ENCODE peak calls at places on chromosomes 3 and 15, in four cellular contexts. B, W, Y and X are unnamed samples. For H3K27me3, the result is how much of the 10 kb centered on the place peaks cover.

GRCh38 chr3:2334921-2335320 is 236.3 kb downstream of the CNTN4 start:
- DNase-seq in B (no peak), W (no peak), Y (no peak), X (no peak)

GRCh38 chr3:46299608-46300460 is 54.1 kb upstream of the CCR2 start:
- DNase-seq in B (peak), W (no peak), Y (no peak), X (no peak)

GRCh38 chr15:67107014-67107812 is 41.8 kb downstream of the SMAD3 start:
- DNase-seq in B (peak), W (no peak), Y (no peak), X (peak)

GRCh38 chr15:44726568-44727461 is 9.5 kb upstream of the TRIM69 start:
- DNase-seq in B (peak), W (peak), Y (no peak), X (peak)

GRCh38 chr3:83513011-83513410 is 1445.8 kb upstream of the CADM2 start:
- DNase-seq in B (no peak), W (no peak), Y (no peak), X (no peak)

GRCh38 chr3:52302426-52303185 is 13.5 kb upstream of the DNAH1 start:
- DNase-seq in B (no peak), W (no peak), Y (peak), X (no peak)

GRCh38 chr15:75410196-75410595 is 41.3 kb downstream of the SIN3A start:
- DNase-seq in B (no peak), W (no peak), Y (no peak), X (no peak)

GRCh38 chr3:54988302-54989022 is 60.6 kb upstream of the LRTM1 start:
- DNase-seq in B (no peak), W (no peak), Y (no peak), X (peak)

GRCh38 chr3:176349706-176350105 is 847.6 kb downstream of the TBL1XR1 start:
- DNase-seq in B (no peak), W (no peak), Y (no peak), X (no peak)

GRCh38 chr15:91530951-91531582 is 322.4 kb upstream of the SLCO3A1 start:
- DNase-seq in B (no peak), W (no peak), Y (no peak), X (no peak)

GRCh38 chr15:31464216-31465082 is 137.8 kb downstream of the KLF13 start:
- DNase-seq in B (no peak), W (peak), Y (no peak), X (no peak)

GRCh38 chr3:127867986-127868385 is 45.7 kb upstream of the MGLL start:
- DNase-seq in B (peak), W (no peak), Y (no peak), X (no peak)

GRCh38 chr3:14411988-14412387 is 9.6 kb downstream of the SLC6A6 start:
- DNase-seq in B (no peak), W (peak), Y (peak), X (no peak)

GRCh38 chr15:96766387-96766786 is 435.9 kb downstream of the NR2F2 start:
- DNase-seq in B (no peak), W (no peak), Y (no peak), X (no peak)

GRCh38 chr15:34652726-34653033 is 69.2 kb upstream of the GOLGA8B start:
- DNase-seq in B (no peak), W (no peak), Y (no peak), X (no peak)

GRCh38 chr15:48414015-48414414 is 82.8 kb downstream of the DUT start:
- DNase-seq in B (no peak), W (no peak), Y (no peak), X (peak)

GRCh38 chr3:194472290-194472920 is 14.4 kb downstream of the ATP13A3 start:
- DNase-seq in B (peak), W (no peak), Y (peak), X (no peak)

GRCh38 chr15:75713338-75713895 is 769 bp upstream of the CSPG4 start:
- DNase-seq in B (no peak), W (peak), Y (no peak), X (peak)

GRCh38 chr3:42590989-42591756 is 513 bp downstream of the SS18L2 start:
- DNase-seq in B (no peak), W (peak), Y (peak), X (no peak)

GRCh38 chr15:75455424-75455981 is 4.0 kb upstream of the SIN3A start:
- DNase-seq in B (peak), W (peak), Y (peak), X (peak)

GRCh38 chr15:84794148-84794547 is 23.0 kb upstream of the ALPK3 start:
- DNase-seq in B (no peak), W (no peak), Y (no peak), X (no peak)

GRCh38 chr15:31435891-31436628 is 109.4 kb downstream of the KLF13 start:
- DNase-seq in B (no peak), W (no peak), Y (no peak), X (peak)

GRCh38 chr3:53122933-53123305 is 7.3 kb downstream of the RFT1 start:
- DNase-seq in B (no peak), W (no peak), Y (no peak), X (no peak)

GRCh38 chr15:83372434-83372873 is 74.7 kb upstream of the SH3GL3 start:
- DNase-seq in B (peak), W (peak), Y (peak), X (peak)

GRCh38 chr3:161401389-161401788 is 30.1 kb upstream of the SPTSSB start:
- DNase-seq in B (peak), W (no peak), Y (no peak), X (no peak)

GRCh38 chr3:55554621-55555020 is 67.5 kb upstream of the WNT5A start:
- DNase-seq in B (no peak), W (peak), Y (peak), X (no peak)

GRCh38 chr3:39443530-39443929 is 23.9 kb upstream of the MOBP start:
- DNase-seq in B (no peak), W (peak), Y (no peak), X (no peak)

GRCh38 chr3:149004622-149005021 is 13.3 kb downstream of the GYG1 start:
- DNase-seq in B (no peak), W (no peak), Y (peak), X (no peak)

GRCh38 chr3:39122811-39123210 is 15.3 kb downstream of the TTC21A start:
- DNase-seq in B (no peak), W (no peak), Y (no peak), X (no peak)

GRCh38 chr3:30989266-30989799 is 94.9 kb upstream of the GADL1 start:
- DNase-seq in B (no peak), W (no peak), Y (peak), X (no peak)

GRCh38 chr3:14256561-14257342 is 78.1 kb downstream of the LSM3 start:
- DNase-seq in B (peak), W (peak), Y (peak), X (no peak)

GRCh38 chr3:154324919-154325318 is 632 bp upstream of the DHX36 start:
- DNase-seq in B (no peak), W (no peak), Y (peak), X (no peak)

GRCh38 chr3:149879872-149880271 is 66.9 kb downstream of the RNF13 start:
- DNase-seq in B (peak), W (peak), Y (peak), X (peak)

GRCh38 chr3:16377196-16377595 is 112.2 kb downstream of the OXNAD1 start:
- DNase-seq in B (no peak), W (no peak), Y (no peak), X (no peak)

GRCh38 chr3:14698601-14699244 is 23.8 kb downstream of the C3orf20 start:
- DNase-seq in B (no peak), W (no peak), Y (no peak), X (no peak)

GRCh38 chr3:139735191-139735590 is 57.4 kb upstream of the NMNAT3 start:
- DNase-seq in B (no peak), W (no peak), Y (no peak), X (no peak)

GRCh38 chr3:139732729-139733128 is 55.0 kb upstream of the NMNAT3 start:
- DNase-seq in B (no peak), W (no peak), Y (no peak), X (no peak)

GRCh38 chr3:139738697-139739096 is 60.9 kb upstream of the NMNAT3 start:
- DNase-seq in B (no peak), W (no peak), Y (no peak), X (no peak)

DNA sequence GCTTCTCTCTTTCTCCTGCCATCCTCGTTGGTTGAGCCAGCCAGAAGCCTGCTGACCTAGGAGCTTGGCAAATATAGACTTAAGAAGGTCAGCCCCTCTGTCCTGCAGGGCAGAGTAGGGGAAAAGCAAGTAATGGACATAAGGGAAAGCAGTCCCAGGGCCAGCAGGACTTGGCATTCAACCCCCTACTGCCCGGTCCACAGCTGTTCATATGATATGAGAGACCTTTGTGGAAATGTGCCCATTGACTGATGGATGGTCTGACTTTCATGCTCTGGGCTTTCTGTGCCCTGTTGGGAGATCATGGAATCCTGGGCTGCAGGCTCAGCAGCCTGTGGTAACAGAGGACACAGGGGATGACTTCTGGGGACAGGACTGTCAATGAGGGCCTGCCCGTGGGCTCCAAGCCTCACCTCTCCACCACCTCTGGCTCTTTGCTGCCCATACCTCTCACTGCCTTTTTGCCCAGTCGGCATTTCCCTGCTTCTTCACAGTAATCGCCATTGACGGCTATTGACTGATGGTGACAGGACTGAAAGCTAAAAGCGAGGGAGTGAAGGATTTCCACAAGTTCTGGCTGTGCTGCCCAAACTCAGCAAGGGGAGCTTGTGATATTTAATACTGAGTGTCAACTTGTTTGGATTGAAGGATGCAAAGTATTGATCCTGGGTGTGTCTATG is 60.0 kb upstream of the NMNAT3 start:
- DNase-seq in B (no peak), W (no peak), Y (no peak), X (no peak)
- H3K27me3 ChIP-seq in B (under half), W (under half), Y (under half), X (under half)

GRCh38 chr15:69403611-69404010 is 10.5 kb upstream of the KIF23 start:
- DNase-seq in B (peak), W (no peak), Y (no peak), X (peak)

GRCh38 chr15:69402816-69403215 is 11.3 kb upstream of the KIF23 start:
- DNase-seq in B (no peak), W (no peak), Y (no peak), X (peak)

GRCh38 chr15:69398541-69398940 is 15.6 kb upstream of the KIF23 start:
- DNase-seq in B (peak), W (no peak), Y (no peak), X (no peak)

GRCh38 chr15:69405110-69405509 is 9.0 kb upstream of the KIF23 start:
- DNase-seq in B (no peak), W (no peak), Y (no peak), X (no peak)

DNA sequence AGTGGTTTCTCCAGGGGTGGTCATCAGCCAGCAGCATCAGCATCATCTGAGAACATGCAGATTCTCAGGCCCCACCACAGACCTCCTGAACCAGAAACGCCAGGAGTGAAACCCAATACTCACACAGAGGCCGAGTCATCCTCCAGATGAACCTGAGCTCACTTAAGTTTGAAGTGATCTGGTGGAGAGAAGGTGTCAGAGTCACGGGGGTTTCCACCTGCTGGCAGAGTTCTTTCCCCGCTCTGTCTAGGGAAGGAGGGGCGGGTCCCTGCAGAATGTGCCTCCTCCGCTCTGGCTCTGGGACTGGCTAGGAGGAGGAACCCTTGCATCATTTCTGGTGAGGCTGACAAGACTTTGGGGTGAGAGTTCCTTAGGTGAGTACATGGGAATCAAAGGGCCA is 13.3 kb upstream of the KIF23 start:
- DNase-seq in B (no peak), W (peak), Y (no peak), X (no peak)
- H3K4me3 ChIP-seq in B (no peak), W (no peak), Y (no peak), X (no peak)

GRCh38 chr3:195811756-195812155 is at the start of gene MUC4:
- DNase-seq in B (no peak), W (peak), Y (peak), X (no peak)

GRCh38 chr3:195815169-195815771 is 3.5 kb upstream of the MUC4 start:
- DNase-seq in B (peak), W (peak), Y (peak), X (no peak)

GRCh38 chr3:195812366-195812765 is 637 bp upstream of the MUC4 start:
- DNase-seq in B (no peak), W (peak), Y (no peak), X (no peak)

GRCh38 chr3:195810455-195810845 is 1.3 kb downstream of the MUC4 start:
- DNase-seq in B (no peak), W (peak), Y (no peak), X (no peak)

DNA sequence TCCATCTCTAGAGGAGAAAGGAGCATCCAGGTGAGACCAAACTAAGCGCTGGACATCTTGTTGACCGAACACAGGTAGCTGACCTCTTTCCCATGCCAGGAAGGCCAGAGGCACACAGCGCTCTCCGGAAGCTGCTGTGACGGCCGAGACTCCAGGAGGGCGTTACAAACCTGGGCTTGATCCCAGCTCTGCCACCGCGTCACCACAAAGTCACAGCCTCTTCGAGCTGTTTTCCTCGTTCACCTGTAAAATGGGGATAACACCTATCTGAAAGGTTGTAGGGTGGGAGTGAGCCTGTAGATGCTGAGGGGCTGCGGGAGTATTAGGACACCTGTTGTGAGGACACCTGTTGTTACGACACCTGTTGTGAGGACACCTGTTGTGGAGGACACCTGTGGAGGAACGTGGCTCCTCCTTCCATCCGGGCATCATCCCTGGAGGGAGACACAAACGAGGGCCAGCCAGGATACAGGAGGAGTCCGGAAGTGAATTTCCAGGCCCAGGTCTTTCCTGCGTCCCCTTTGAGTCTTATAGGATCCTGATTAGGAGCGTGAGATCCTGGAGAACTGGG is 2.3 kb upstream of the MUC4 start:
- DNase-seq in B (no peak), W (peak), Y (no peak), X (no peak)
- H3K27me3 ChIP-seq in B (under half), W (under half), Y (under half), X (under half)

GRCh38 chr3:65334045-65334665 is 646.4 kb upstream of the ADAMTS9 start:
- DNase-seq in B (no peak), W (peak), Y (peak), X (no peak)

GRCh38 chr3:65326574-65326973 is 638.8 kb upstream of the ADAMTS9 start:
- DNase-seq in B (no peak), W (no peak), Y (no peak), X (no peak)

GRCh38 chr3:65328148-65328547 is 640.3 kb upstream of the ADAMTS9 start:
- DNase-seq in B (no peak), W (no peak), Y (no peak), X (no peak)

GRCh38 chr3:65331730-65332129 is 643.9 kb upstream of the ADAMTS9 start:
- DNase-seq in B (no peak), W (no peak), Y (no peak), X (no peak)

GRCh38 chr3:65330072-65330471 is 642.3 kb upstream of the ADAMTS9 start:
- DNase-seq in B (no peak), W (no peak), Y (no peak), X (no peak)
- H3K4me3 ChIP-seq in B (no peak), W (no peak), Y (no peak), X (no peak)

GRCh38 chr15:89429023-89429422 is 67.4 kb downstream of the RHCG start:
- DNase-seq in B (no peak), W (no peak), Y (no peak), X (no peak)

GRCh38 chr15:89433686-89434085 is 62.7 kb downstream of the RHCG start:
- DNase-seq in B (no peak), W (no peak), Y (no peak), X (no peak)

GRCh38 chr15:89429986-89430385 is 66.4 kb downstream of the RHCG start:
- DNase-seq in B (no peak), W (no peak), Y (no peak), X (no peak)

GRCh38 chr15:89428246-89428645 is 68.1 kb downstream of the RHCG start:
- DNase-seq in B (no peak), W (no peak), Y (no peak), X (no peak)

GRCh38 chr15:89430530-89431341 is 65.6 kb downstream of the RHCG start:
- DNase-seq in B (peak), W (peak), Y (peak), X (peak)
- H3K27me3 ChIP-seq in B (under half), W (half or more), Y (half or more), X (under half)